ENCODE peak calls at places on chromosomes 6 and 20, in ten cellular contexts. One of them, this sample, is unnamed.

GRCh38 chr20:51876511-51876910 is 74.2 kb upstream of the SALL4 start:
- DNase-seq in uterus: no peak
- DNase-seq in foreskin fibroblast: no peak
- DNase-seq in choroid plexus epithelial cell: no peak
- DNase-seq in GM06990: no peak
- DNase-seq in CD4-positive, alpha-beta memory T cell: no peak
- DNase-seq in cardiac muscle cell: no peak
- DNase-seq in tibial artery: no peak
- DNase-seq in SJSA1: no peak
- DNase-seq in prostate gland: no peak
- DNase-seq in this sample: no peak

GRCh38 chr20:58580493-58580835 is 65.3 kb upstream of the APCDD1L start:
- DNase-seq in prostate gland: no peak
- DNase-seq in foreskin fibroblast: no peak
- DNase-seq in choroid plexus epithelial cell: no peak
- DNase-seq in tibial artery: peak; percentile 59
- DNase-seq in CD4-positive, alpha-beta memory T cell: no peak
- DNase-seq in GM06990: no peak
- DNase-seq in cardiac muscle cell: no peak
- DNase-seq in SJSA1: no peak
- DNase-seq in uterus: no peak
- DNase-seq in this sample: no peak

GRCh38 chr20:6397115-6397514 is 274.3 kb upstream of the FERMT1 start:
- DNase-seq in cardiac muscle cell: no peak
- DNase-seq in GM06990: no peak
- DNase-seq in prostate gland: no peak
- DNase-seq in uterus: no peak
- DNase-seq in choroid plexus epithelial cell: no peak
- DNase-seq in SJSA1: no peak
- DNase-seq in foreskin fibroblast: no peak
- DNase-seq in tibial artery: no peak
- DNase-seq in CD4-positive, alpha-beta memory T cell: no peak
- DNase-seq in this sample: no peak

GRCh38 chr20:47181056-47181862 is 175.2 kb downstream of the ZMYND8 start:
- DNase-seq in CD4-positive, alpha-beta memory T cell: no peak
- DNase-seq in GM06990: no peak
- DNase-seq in uterus: no peak
- DNase-seq in tibial artery: no peak
- DNase-seq in SJSA1: no peak
- DNase-seq in foreskin fibroblast: peak; percentile 86
- DNase-seq in prostate gland: peak; percentile 17
- DNase-seq in choroid plexus epithelial cell: peak; percentile 85
- DNase-seq in cardiac muscle cell: peak; percentile 81
- DNase-seq in this sample: no peak

GRCh38 chr20:49859011-49859410 is 46.4 kb downstream of the SLC9A8 start:
- DNase-seq in uterus: no peak
- DNase-seq in SJSA1: no peak
- DNase-seq in GM06990: no peak
- DNase-seq in foreskin fibroblast: no peak
- DNase-seq in CD4-positive, alpha-beta memory T cell: no peak
- DNase-seq in tibial artery: no peak
- DNase-seq in choroid plexus epithelial cell: no peak
- DNase-seq in cardiac muscle cell: no peak
- DNase-seq in prostate gland: no peak
- DNase-seq in this sample: no peak

GRCh38 chr20:63234693-63235398 is 859 bp upstream of the BIRC7 start:
- DNase-seq in SJSA1: no peak
- DNase-seq in GM06990: no peak
- DNase-seq in foreskin fibroblast: peak; percentile 39
- DNase-seq in uterus: no peak
- DNase-seq in choroid plexus epithelial cell: no peak
- DNase-seq in tibial artery: no peak
- DNase-seq in CD4-positive, alpha-beta memory T cell: no peak
- DNase-seq in cardiac muscle cell: peak; percentile 24
- DNase-seq in prostate gland: no peak
- DNase-seq in this sample: no peak

GRCh38 chr6:34514593-34515472 is 41.3 kb downstream of the SPDEF start:
- DNase-seq in uterus: no peak
- DNase-seq in choroid plexus epithelial cell: peak; percentile 80
- DNase-seq in foreskin fibroblast: peak; percentile 87
- DNase-seq in tibial artery: no peak
- DNase-seq in GM06990: no peak
- DNase-seq in cardiac muscle cell: peak; percentile 88
- DNase-seq in prostate gland: no peak
- DNase-seq in SJSA1: no peak
- DNase-seq in CD4-positive, alpha-beta memory T cell: no peak
- DNase-seq in this sample: no peak

GRCh38 chr6:43743682-43744381 is 26.2 kb upstream of the VEGFA start:
- DNase-seq in foreskin fibroblast: no peak
- DNase-seq in choroid plexus epithelial cell: no peak
- DNase-seq in CD4-positive, alpha-beta memory T cell: no peak
- DNase-seq in prostate gland: no peak
- DNase-seq in cardiac muscle cell: no peak
- DNase-seq in uterus: no peak
- DNase-seq in tibial artery: no peak
- DNase-seq in GM06990: no peak
- DNase-seq in SJSA1: no peak
- DNase-seq in this sample: no peak

GRCh38 chr20:53871541-53871940 is 198.9 kb downstream of the BCAS1 start:
- DNase-seq in GM06990: no peak
- DNase-seq in prostate gland: no peak
- DNase-seq in CD4-positive, alpha-beta memory T cell: no peak
- DNase-seq in cardiac muscle cell: no peak
- DNase-seq in SJSA1: no peak
- DNase-seq in tibial artery: no peak
- DNase-seq in choroid plexus epithelial cell: no peak
- DNase-seq in uterus: no peak
- DNase-seq in foreskin fibroblast: no peak
- DNase-seq in this sample: no peak

GRCh38 chr20:53870426-53871199 is 199.8 kb downstream of the BCAS1 start:
- DNase-seq in choroid plexus epithelial cell: no peak
- DNase-seq in cardiac muscle cell: no peak
- DNase-seq in foreskin fibroblast: peak; percentile 23
- DNase-seq in uterus: no peak
- DNase-seq in tibial artery: no peak
- DNase-seq in GM06990: no peak
- DNase-seq in CD4-positive, alpha-beta memory T cell: no peak
- DNase-seq in prostate gland: no peak
- DNase-seq in SJSA1: no peak
- DNase-seq in this sample: no peak

GRCh38 chr20:53872081-53872541 is 198.3 kb downstream of the BCAS1 start:
- DNase-seq in foreskin fibroblast: peak; percentile 31
- DNase-seq in uterus: no peak
- DNase-seq in tibial artery: no peak
- DNase-seq in GM06990: no peak
- DNase-seq in cardiac muscle cell: no peak
- DNase-seq in SJSA1: no peak
- DNase-seq in choroid plexus epithelial cell: peak; percentile 31
- DNase-seq in prostate gland: no peak
- DNase-seq in CD4-positive, alpha-beta memory T cell: peak; percentile 45
- DNase-seq in this sample: no peak

GRCh38 chr20:53867741-53868351 is 202.5 kb downstream of the BCAS1 start:
- DNase-seq in CD4-positive, alpha-beta memory T cell: no peak
- DNase-seq in foreskin fibroblast: no peak
- DNase-seq in prostate gland: peak; percentile 42
- DNase-seq in GM06990: no peak
- DNase-seq in uterus: no peak
- DNase-seq in SJSA1: no peak
- DNase-seq in cardiac muscle cell: no peak
- DNase-seq in tibial artery: no peak
- DNase-seq in choroid plexus epithelial cell: no peak
- DNase-seq in this sample: no peak

DNA sequence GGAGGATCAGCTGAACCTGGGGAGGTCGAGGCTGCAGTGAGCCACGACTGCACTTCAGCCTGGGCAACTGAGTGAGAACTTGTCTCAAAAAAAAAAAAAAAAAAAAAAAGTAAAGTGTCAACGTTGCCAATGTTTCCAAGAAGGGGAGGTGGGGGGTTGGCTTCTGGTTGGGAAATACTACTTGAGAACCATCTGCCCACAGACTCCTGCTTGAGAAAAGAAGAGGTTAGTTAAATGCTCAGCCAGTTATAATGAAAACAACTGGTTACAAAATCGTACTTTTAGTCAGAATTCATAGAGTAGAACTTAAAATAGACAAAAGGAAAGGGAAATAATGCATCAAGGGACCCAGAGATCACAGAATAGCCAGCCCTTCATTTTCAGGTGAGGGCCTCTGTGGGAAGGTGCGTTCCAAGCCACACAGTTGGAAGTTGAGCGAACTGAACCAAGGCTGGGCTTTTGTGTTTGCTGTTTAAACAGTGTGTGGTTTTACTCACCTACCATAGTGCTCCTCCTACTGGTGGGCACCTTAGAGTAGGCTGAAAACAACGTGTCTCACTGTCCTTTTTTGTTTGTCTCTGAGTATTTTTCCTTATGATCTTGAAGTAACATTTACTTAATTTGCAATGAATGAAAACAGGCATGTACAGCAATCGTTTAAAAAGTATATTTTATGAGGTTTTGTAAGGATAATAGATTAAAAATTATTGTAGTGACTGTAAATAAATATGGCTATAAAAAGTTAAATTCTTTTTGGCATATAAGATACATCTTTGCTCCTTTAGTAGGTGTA is 200.7 kb downstream of the BCAS1 start:
- DNase-seq in foreskin fibroblast: peak; percentile 77
- DNase-seq in CD4-positive, alpha-beta memory T cell: peak; percentile 75
- DNase-seq in SJSA1: peak; percentile 66
- DNase-seq in cardiac muscle cell: peak; percentile 83
- DNase-seq in uterus: peak; percentile 73
- DNase-seq in tibial artery: peak; percentile 71
- DNase-seq in choroid plexus epithelial cell: peak; percentile 91
- DNase-seq in prostate gland: peak; percentile 87
- DNase-seq in GM06990: peak; percentile 58
- DNase-seq in this sample: peak; percentile 66
- H3K4me3 ChIP-seq in foreskin fibroblast: no peak overlapping the region
- H3K4me3 ChIP-seq in CD4-positive, alpha-beta memory T cell: peak overlapping the region; percentile 15
- H3K4me3 ChIP-seq in SJSA1: no peak overlapping the region
- H3K4me3 ChIP-seq in cardiac muscle cell: no peak overlapping the region
- H3K4me3 ChIP-seq in uterus: no peak overlapping the region
- H3K4me3 ChIP-seq in tibial artery: no peak overlapping the region
- H3K4me3 ChIP-seq in choroid plexus epithelial cell: no peak overlapping the region
- H3K4me3 ChIP-seq in prostate gland: no peak overlapping the region
- H3K4me3 ChIP-seq in GM06990: no peak overlapping the region
- H3K4me3 ChIP-seq in this sample: no peak overlapping the region

GRCh38 chr6:100462396-100462795 is 2.3 kb downstream of the SIM1 start:
- DNase-seq in SJSA1: no peak
- DNase-seq in cardiac muscle cell: no peak
- DNase-seq in foreskin fibroblast: peak; percentile 44
- DNase-seq in uterus: no peak
- DNase-seq in choroid plexus epithelial cell: no peak
- DNase-seq in CD4-positive, alpha-beta memory T cell: no peak
- DNase-seq in prostate gland: no peak
- DNase-seq in GM06990: no peak
- DNase-seq in tibial artery: no peak
- DNase-seq in this sample: no peak

GRCh38 chr6:100461273-100461919 is 3.3 kb downstream of the SIM1 start:
- DNase-seq in prostate gland: no peak
- DNase-seq in tibial artery: no peak
- DNase-seq in SJSA1: no peak
- DNase-seq in choroid plexus epithelial cell: no peak
- DNase-seq in GM06990: no peak
- DNase-seq in foreskin fibroblast: peak; percentile 80
- DNase-seq in uterus: no peak
- DNase-seq in cardiac muscle cell: no peak
- DNase-seq in CD4-positive, alpha-beta memory T cell: no peak
- DNase-seq in this sample: no peak

GRCh38 chr6:100461920-100462295 is 2.8 kb downstream of the SIM1 start:
- DNase-seq in choroid plexus epithelial cell: no peak
- DNase-seq in SJSA1: no peak
- DNase-seq in GM06990: no peak
- DNase-seq in CD4-positive, alpha-beta memory T cell: no peak
- DNase-seq in cardiac muscle cell: no peak
- DNase-seq in tibial artery: no peak
- DNase-seq in uterus: no peak
- DNase-seq in prostate gland: no peak
- DNase-seq in foreskin fibroblast: peak; percentile 54
- DNase-seq in this sample: no peak

GRCh38 chr6:100459291-100459690 is 5.4 kb downstream of the SIM1 start:
- DNase-seq in cardiac muscle cell: no peak
- DNase-seq in uterus: no peak
- DNase-seq in GM06990: no peak
- DNase-seq in tibial artery: no peak
- DNase-seq in choroid plexus epithelial cell: no peak
- DNase-seq in foreskin fibroblast: peak; percentile 70
- DNase-seq in CD4-positive, alpha-beta memory T cell: no peak
- DNase-seq in SJSA1: no peak
- DNase-seq in prostate gland: no peak
- DNase-seq in this sample: no peak

DNA sequence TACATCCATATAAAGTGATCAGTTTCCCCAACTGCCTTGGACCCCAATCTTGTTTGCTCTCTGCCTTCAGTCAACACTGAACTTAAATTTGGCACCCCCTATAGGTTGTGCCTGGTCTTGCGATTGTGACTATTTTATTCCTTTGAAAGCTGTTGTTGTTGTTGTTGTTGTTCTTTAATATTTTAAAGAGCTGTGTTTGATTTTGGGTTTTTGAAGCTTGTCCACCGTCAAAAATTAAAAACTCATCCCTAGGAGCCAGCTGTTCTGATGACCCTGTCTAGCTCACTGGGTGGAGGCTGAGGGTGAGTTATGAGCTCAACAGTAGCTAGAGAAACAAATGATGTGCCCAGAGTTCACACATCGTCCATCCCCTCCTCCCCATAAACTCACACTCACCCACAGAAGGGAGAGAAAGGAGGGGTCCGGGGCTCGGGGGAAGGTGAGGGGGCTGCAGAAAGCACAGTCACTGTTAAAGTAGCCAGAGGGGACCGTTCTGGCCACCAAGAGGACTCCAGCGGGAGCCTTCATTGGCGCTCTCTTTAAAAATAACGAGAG is 4.0 kb downstream of the SIM1 start:
- DNase-seq in prostate gland: no peak
- DNase-seq in SJSA1: no peak
- DNase-seq in foreskin fibroblast: peak; percentile 80
- DNase-seq in cardiac muscle cell: no peak
- DNase-seq in tibial artery: no peak
- DNase-seq in GM06990: no peak
- DNase-seq in choroid plexus epithelial cell: no peak
- DNase-seq in CD4-positive, alpha-beta memory T cell: no peak
- DNase-seq in uterus: no peak
- DNase-seq in this sample: no peak
- H3K4me3 ChIP-seq in prostate gland: no peak overlapping the region
- H3K4me3 ChIP-seq in SJSA1: peak overlapping the region; percentile 49
- H3K4me3 ChIP-seq in foreskin fibroblast: peak overlapping the region; percentile 96
- H3K4me3 ChIP-seq in cardiac muscle cell: no peak overlapping the region
- H3K4me3 ChIP-seq in tibial artery: no peak overlapping the region
- H3K4me3 ChIP-seq in GM06990: no peak overlapping the region
- H3K4me3 ChIP-seq in choroid plexus epithelial cell: no peak overlapping the region
- H3K4me3 ChIP-seq in CD4-positive, alpha-beta memory T cell: no peak overlapping the region
- H3K4me3 ChIP-seq in uterus: no peak overlapping the region
- H3K4me3 ChIP-seq in this sample: no peak overlapping the region

GRCh38 chr6:38035478-38035877 is 216.0 kb downstream of the ZFAND3 start:
- DNase-seq in GM06990: no peak
- DNase-seq in cardiac muscle cell: no peak
- DNase-seq in CD4-positive, alpha-beta memory T cell: no peak
- DNase-seq in choroid plexus epithelial cell: peak; percentile 34
- DNase-seq in foreskin fibroblast: no peak
- DNase-seq in tibial artery: no peak
- DNase-seq in uterus: no peak
- DNase-seq in prostate gland: no peak
- DNase-seq in SJSA1: no peak
- DNase-seq in this sample: no peak
- H3K4me3 ChIP-seq in GM06990: no peak overlapping the region
- H3K4me3 ChIP-seq in cardiac muscle cell: no peak overlapping the region
- H3K4me3 ChIP-seq in CD4-positive, alpha-beta memory T cell: no peak overlapping the region
- H3K4me3 ChIP-seq in choroid plexus epithelial cell: no peak overlapping the region
- H3K4me3 ChIP-seq in foreskin fibroblast: no peak overlapping the region
- H3K4me3 ChIP-seq in tibial artery: no peak overlapping the region
- H3K4me3 ChIP-seq in uterus: no peak overlapping the region
- H3K4me3 ChIP-seq in prostate gland: no peak overlapping the region
- H3K4me3 ChIP-seq in SJSA1: no peak overlapping the region
- H3K4me3 ChIP-seq in this sample: no peak overlapping the region

GRCh38 chr20:20371681-20372080 is 3.8 kb downstream of the INSM1 start:
- DNase-seq in GM06990: no peak
- DNase-seq in SJSA1: no peak
- DNase-seq in prostate gland: no peak
- DNase-seq in CD4-positive, alpha-beta memory T cell: no peak
- DNase-seq in choroid plexus epithelial cell: no peak
- DNase-seq in tibial artery: no peak
- DNase-seq in cardiac muscle cell: no peak
- DNase-seq in foreskin fibroblast: no peak
- DNase-seq in uterus: no peak
- DNase-seq in this sample: no peak
- H3K4me3 ChIP-seq in GM06990: no peak overlapping the region
- H3K4me3 ChIP-seq in SJSA1: no peak overlapping the region
- H3K4me3 ChIP-seq in prostate gland: no peak overlapping the region
- H3K4me3 ChIP-seq in CD4-positive, alpha-beta memory T cell: no peak overlapping the region
- H3K4me3 ChIP-seq in choroid plexus epithelial cell: no peak overlapping the region
- H3K4me3 ChIP-seq in tibial artery: no peak overlapping the region
- H3K4me3 ChIP-seq in cardiac muscle cell: no peak overlapping the region
- H3K4me3 ChIP-seq in foreskin fibroblast: no peak overlapping the region
- H3K4me3 ChIP-seq in uterus: no peak overlapping the region
- H3K4me3 ChIP-seq in this sample: no peak overlapping the region